ENCODE peak calls at places on chromosomes 7 and 10, in five cellular contexts. A is HS-5, Y is GM23248, P is HEK293T, S is Caco-2. L is an unnamed sample.

GRCh38 chr10:88952647-88953111 is at the start of gene ACTA2:
- DNase-seq in A (no peak), P (no peak), S (no peak), Y (peak), L (peak)

GRCh38 chr10:78953124-78954008 is 115.4 kb upstream of the ZMIZ1 start:
- DNase-seq in Y (peak), P (no peak), A (no peak), S (no peak), L (no peak)

GRCh38 chr10:84214046-84214572 is 11.2 kb downstream of the LRIT2 start:
- DNase-seq in P (no peak), A (no peak), S (no peak), Y (no peak), L (no peak)

GRCh38 chr10:116892873-116893685 is 43.8 kb downstream of the ENO4 start:
- DNase-seq in S (no peak), Y (no peak), P (peak), A (no peak), L (no peak)

GRCh38 chr10:5876181-5876768 is 13.4 kb downstream of the ANKRD16 start:
- DNase-seq in Y (peak), S (peak), P (no peak), A (no peak), L (peak)

GRCh38 chr7:47513741-47514241 is 68.1 kb downstream of the TNS3 start:
- DNase-seq in S (no peak), P (no peak), A (no peak), Y (peak), L (peak)

GRCh38 chr7:98869374-98870070 is at the start of gene TMEM130:
- DNase-seq in A (no peak), Y (peak), S (no peak), P (no peak), L (peak)

GRCh38 chr10:133295426-133296320 is 13.0 kb downstream of the TUBGCP2 start:
- DNase-seq in P (no peak), Y (no peak), A (no peak), S (no peak), L (no peak)

GRCh38 chr7:142602183-142602582 is 147.1 kb upstream of the PRSS1 start:
- DNase-seq in S (no peak), Y (no peak), A (no peak), P (no peak), L (no peak)

GRCh38 chr10:15223174-15223573 is 54.7 kb upstream of the NMT2 start:
- DNase-seq in A (no peak), S (no peak), P (no peak), Y (peak), L (peak)

GRCh38 chr7:141586878-141587277 is 35.7 kb downstream of the AGK start:
- DNase-seq in A (no peak), P (no peak), Y (no peak), S (no peak), L (no peak)

GRCh38 chr7:133691727-133692450 is 435.3 kb upstream of the LRGUK start:
- DNase-seq in P (no peak), S (no peak), A (no peak), Y (peak), L (no peak)

GRCh38 chr7:156055206-156055822 is 243.1 kb upstream of the SHH start:
- DNase-seq in P (no peak), Y (no peak), A (no peak), S (no peak), L (no peak)

GRCh38 chr7:129790136-129790535 is 162.6 kb downstream of the UBE2H start:
- DNase-seq in Y (peak), A (peak), S (no peak), P (no peak), L (no peak)

GRCh38 chr10:58280485-58280884 is 11.5 kb downstream of the CISD1 start:
- DNase-seq in Y (peak), P (no peak), A (no peak), S (no peak), L (no peak)

GRCh38 chr7:12481722-12482121 is 78.1 kb upstream of the VWDE start:
- DNase-seq in S (no peak), Y (no peak), A (no peak), P (no peak), L (no peak)

GRCh38 chr7:23012797-23013714 is 874 bp downstream of the HYCC1 start:
- DNase-seq in S (peak), Y (peak), A (no peak), P (peak), L (peak)

GRCh38 chr10:27540672-27541071 is 36.6 kb downstream of the RAB18 start:
- DNase-seq in S (no peak), P (no peak), Y (no peak), A (no peak), L (no peak)

GRCh38 chr7:6031567-6031966 is 391 bp downstream of the ANKRD61 start:
- DNase-seq in S (no peak), A (no peak), Y (no peak), P (no peak), L (no peak)

GRCh38 chr7:106313456-106313891 is 28.7 kb upstream of the NAMPT start:
- DNase-seq in S (no peak), A (peak), P (no peak), Y (peak), L (peak)

GRCh38 chr10:72011468-72011867 is 47.3 kb downstream of the CHST3 start:
- DNase-seq in Y (no peak), S (no peak), P (no peak), A (no peak), L (no peak)

GRCh38 chr7:105808703-105809590 is 67.5 kb downstream of the ATXN7L1 start:
- DNase-seq in P (no peak), A (no peak), S (no peak), Y (peak), L (no peak)

GRCh38 chr7:108557191-108557590 is 12.3 kb downstream of the THAP5 start:
- DNase-seq in P (no peak), A (no peak), S (no peak), Y (no peak), L (no peak)

GRCh38 chr10:78688945-78689935 is 379.5 kb upstream of the ZMIZ1 start:
- DNase-seq in S (no peak), Y (peak), P (no peak), A (no peak), L (peak)

GRCh38 chr7:20665096-20665495 is 49.6 kb downstream of the ABCB5 start:
- DNase-seq in A (no peak), P (no peak), S (no peak), Y (no peak), L (no peak)

GRCh38 chr10:111756541-111757061 is 427.0 kb downstream of the GPAM start:
- DNase-seq in Y (peak), S (peak), A (no peak), P (peak), L (peak)

L was measured in astrocyte of the hippocampus.